ENCODE peak calls at places on chromosomes 11 and 22, in five cellular contexts. Q is amniotic stem cell, B is NCI-H510A treated with DMSO at 0.1 percent for 48 hours, O is Right ventricle myocardium superior, L is non-pigmented ciliary epithelial cell. R is an unnamed sample.
A peak's percentile ranks its signal among the peaks of the same experiment; 100 is the strongest.

GRCh38 chr11:128720522-128720985 is 26.7 kb downstream of the FLI1 start:
- DNase-seq in Q (no peak), B (no peak), O (no peak), L (no peak), R (no peak)

GRCh38 chr11:2586091-2586792 is 113.6 kb downstream of the KCNQ1OT1 start:
- DNase-seq in Q (no peak), B (no peak), O (peak; percentile 24), L (no peak), R (peak; percentile 41)

GRCh38 chr11:18457435-18457834 is 1.8 kb downstream of the LDHAL6A start:
- DNase-seq in Q (no peak), B (no peak), O (no peak), L (no peak), R (no peak)

GRCh38 chr22:47112566-47112965 is 350.1 kb downstream of the TBC1D22A start:
- DNase-seq in Q (no peak), B (no peak), O (no peak), L (no peak), R (peak; percentile 15)

GRCh38 chr11:66421492-66422205 is 814 bp downstream of the NPAS4 start:
- DNase-seq in Q (peak; percentile 83), B (peak; percentile 29), O (peak; percentile 92), L (peak; percentile 28), R (peak; percentile 97)

GRCh38 chr11:73931039-73931645 is 19.7 kb upstream of the DNAJB13 start:
- DNase-seq in Q (no peak), B (peak; percentile 27), O (no peak), L (peak; percentile 61), R (no peak)

GRCh38 chr11:7376386-7376785 is 108.9 kb upstream of the OLFML1 start:
- DNase-seq in Q (no peak), B (no peak), O (no peak), L (no peak), R (no peak)

GRCh38 chr22:48753752-48754517 is 1073.7 kb downstream of the BRD1 start:
- DNase-seq in Q (no peak), B (no peak), O (no peak), L (no peak), R (peak; percentile 61)

GRCh38 chr11:80173487-80174136 is 732.8 kb upstream of the TENM4 start:
- DNase-seq in Q (no peak), B (no peak), O (no peak), L (no peak), R (no peak)

GRCh38 chr11:72225411-72225951 is 914 bp downstream of the INPPL1 start:
- DNase-seq in Q (no peak), B (no peak), O (no peak), L (no peak), R (no peak)

GRCh38 chr11:109914809-109915653 is 178.2 kb upstream of the ZC3H12C start:
- DNase-seq in Q (no peak), B (peak; percentile 39), O (no peak), L (peak; percentile 17), R (no peak)

GRCh38 chr11:1705121-1706052 is 8.4 kb downstream of the KRTAP5-6 start:
- DNase-seq in Q (no peak), B (no peak), O (no peak), L (no peak), R (no peak)

GRCh38 chr22:20419664-20419951 is 18.0 kb downstream of the SCARF2 start:
- DNase-seq in Q (no peak), B (no peak), O (no peak), L (no peak), R (peak; percentile 1)

GRCh38 chr11:80330302-80330701 is 889.5 kb upstream of the TENM4 start:
- DNase-seq in Q (no peak), B (no peak), O (no peak), L (peak; percentile 34), R (no peak)

GRCh38 chr22:36439481-36440271 is 41.8 kb downstream of the TXN2 start:
- DNase-seq in Q (peak; percentile 55), B (no peak), O (peak; percentile 63), L (peak; percentile 89), R (peak; percentile 80)

GRCh38 chr11:32447252-32447651 is 11.9 kb upstream of the WT1 start:
- DNase-seq in Q (no peak), B (no peak), O (no peak), L (no peak), R (no peak)

R was measured in aorta.